ENCODE peak calls at places on chromosomes 6 and 20, in four cellular contexts. W is colonic mucosa; F is CD4-positive, alpha-beta T cell; L is brain microvascular endothelial cell. P is an unnamed sample.

GRCh38 chr20:3180319-3180718 is 7.0 kb upstream of the LZTS3 start:
- DNase-seq in W (no peak), F (no peak), L (no peak), P (no peak)

GRCh38 chr6:100796049-100796823 is 84.9 kb downstream of the ASCC3 start:
- DNase-seq in W (no peak), F (no peak), L (no peak), P (peak; percentile 10)

GRCh38 chr20:19249515-19249914 is 37.1 kb downstream of the SLC24A3 start:
- DNase-seq in W (peak; percentile 19), F (no peak), L (no peak), P (no peak)

GRCh38 chr6:85865665-85866372 is 223.1 kb upstream of the SYNCRIP start:
- DNase-seq in W (peak; percentile 32), F (no peak), L (peak; percentile 66), P (peak; percentile 16)

GRCh38 chr20:53162251-53162835 is 190.2 kb downstream of the TSHZ2 start:
- DNase-seq in W (no peak), F (no peak), L (peak; percentile 33), P (no peak)

GRCh38 chr6:6230286-6230685 is 90.2 kb downstream of the F13A1 start:
- DNase-seq in W (peak; percentile 85), F (no peak), L (no peak), P (no peak)

GRCh38 chr6:18359237-18359885 is 27.8 kb upstream of the RNF144B start:
- DNase-seq in W (no peak), F (no peak), L (no peak), P (peak; percentile 49)

GRCh38 chr6:16805190-16805860 is 44.1 kb upstream of the ATXN1 start:
- DNase-seq in W (no peak), F (no peak), L (no peak), P (no peak)

GRCh38 chr6:17490724-17491123 is 97.3 kb downstream of the CAP2 start:
- DNase-seq in W (no peak), F (no peak), L (no peak), P (no peak)

GRCh38 chr6:37731888-37732287 is 34.2 kb upstream of the MDGA1 start:
- DNase-seq in W (peak; percentile 65), F (peak; percentile 39), L (no peak), P (peak; percentile 85)

GRCh38 chr20:48698507-48699267 is 129.1 kb downstream of the PREX1 start:
- DNase-seq in W (no peak), F (no peak), L (no peak), P (no peak)
- TF ChIP-seq CTCF in W (no peak), F (no peak), L (peak; percentile 34), P (no peak)

DNA sequence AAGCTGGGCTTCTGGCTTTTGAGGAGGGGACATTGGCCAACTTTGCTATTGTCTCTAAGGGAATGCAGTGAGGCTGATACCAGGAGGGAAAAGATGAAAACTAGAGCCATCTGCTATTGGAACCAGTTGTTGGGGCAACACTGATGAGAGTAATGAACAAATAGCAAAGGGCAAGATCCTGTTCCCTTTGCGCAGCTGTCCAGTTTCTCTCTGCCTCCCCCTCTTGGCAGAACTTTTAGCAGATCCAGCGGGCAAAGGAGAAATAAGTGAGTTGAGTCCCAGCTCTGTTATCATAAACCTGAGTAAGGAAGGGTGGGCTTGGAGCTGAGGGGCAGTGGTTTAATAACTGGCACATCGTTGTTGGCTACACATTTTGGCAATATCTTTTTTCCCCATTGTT is 126.8 kb downstream of the AKAP7 start:
- DNase-seq in W (no peak), F (no peak), L (no peak), P (no peak)
- TF ChIP-seq CTCF in W (no peak), F (no peak), L (peak; percentile 34), P (no peak)

GRCh38 chr20:36573798-36574277 is 441 bp downstream of the TGIF2 start:
- DNase-seq in W (peak; percentile 36), F (no peak), L (no peak), P (peak; percentile 79)

GRCh38 chr20:36573103-36573797 is at the start of gene TGIF2:
- DNase-seq in W (peak; percentile 77), F (peak; percentile 87), L (peak; percentile 67), P (peak; percentile 100)

GRCh38 chr20:36572701-36573102 is 695 bp upstream of the TGIF2 start:
- DNase-seq in W (peak; percentile 33), F (peak; percentile 61), L (peak; percentile 28), P (peak; percentile 66)

GRCh38 chr20:36575066-36575743 is 1.8 kb downstream of the TGIF2 start:
- DNase-seq in W (peak; percentile 67), F (no peak), L (peak; percentile 35), P (peak; percentile 41)

DNA sequence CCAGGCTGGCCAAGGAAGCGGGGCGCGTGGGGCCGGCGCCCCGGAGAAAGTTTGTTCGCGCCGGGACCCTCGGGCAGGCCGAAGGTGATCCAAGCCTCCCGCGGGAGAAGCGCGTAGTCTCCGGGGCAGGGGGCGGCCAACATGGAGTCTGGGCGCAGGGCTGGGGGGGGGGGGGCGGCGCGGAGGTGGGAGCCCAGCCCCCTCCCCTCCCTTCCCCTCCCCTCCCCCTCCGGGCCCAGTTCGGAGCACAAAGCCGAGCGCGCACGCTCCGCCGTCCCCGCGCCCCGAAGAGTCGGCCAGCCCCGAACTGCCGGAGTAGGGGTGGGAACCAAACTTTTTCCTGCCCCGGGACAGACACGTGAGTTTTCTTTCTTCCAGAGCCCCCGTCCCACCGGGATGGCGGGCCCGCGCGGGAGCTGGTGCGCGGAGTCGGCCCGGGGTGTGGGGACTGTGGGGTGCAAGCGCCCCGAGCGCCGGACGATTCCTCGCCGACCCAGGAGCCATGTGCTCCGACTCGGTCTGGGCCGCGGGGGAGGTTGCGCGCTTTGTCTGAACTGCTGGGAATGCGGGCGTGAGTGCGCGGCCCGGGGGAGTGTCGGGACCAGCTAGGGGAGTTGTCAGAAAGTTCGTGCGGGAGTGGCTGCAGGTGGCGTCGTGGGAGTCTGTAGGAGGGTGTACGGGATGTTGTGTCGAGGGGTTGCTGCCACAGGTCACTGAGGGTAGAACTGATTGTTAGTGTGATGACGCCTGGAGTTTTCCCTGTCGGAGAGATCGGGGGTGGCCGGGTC is 1.1 kb downstream of the TGIF2 start:
- DNase-seq in W (peak; percentile 56), F (peak; percentile 36), L (peak; percentile 50), P (peak; percentile 57)
- TF ChIP-seq CTCF in W (no peak), F (no peak), L (no peak), P (no peak)

GRCh38 chr6:122184260-122184934 is 215.1 kb upstream of the HSF2 start:
- DNase-seq in W (no peak), F (no peak), L (no peak), P (no peak)
- TF ChIP-seq CTCF in W (no peak), F (no peak), L (peak; percentile 40), P (no peak)